ENCODE peak calls at places on chromosomes 16 and 17, in eight cellular contexts. One of them, this sample, is unnamed.

GRCh38 chr17:43908111-43908721 is 880 bp upstream of the MPP2 start:
- DNase-seq in cardiac muscle cell: peak
- DNase-seq in fibroblast of lung: peak
- DNase-seq in pancreas: no peak
- DNase-seq in fibroblast of mammary gland: peak
- DNase-seq in lower lobe of right lung: peak
- DNase-seq in lower leg skin: peak
- DNase-seq in Peyer's patch: peak
- DNase-seq in this sample: peak

GRCh38 chr16:16150117-16150877 is 73.0 kb downstream of the ABCC6 start:
- DNase-seq in fibroblast of lung: peak
- DNase-seq in cardiac muscle cell: peak
- DNase-seq in lower lobe of right lung: no peak
- DNase-seq in Peyer's patch: no peak
- DNase-seq in pancreas: peak
- DNase-seq in lower leg skin: no peak
- DNase-seq in fibroblast of mammary gland: peak
- DNase-seq in this sample: peak

GRCh38 chr17:77882481-77883212 is 75.9 kb upstream of the TNRC6C start:
- DNase-seq in fibroblast of mammary gland: peak
- DNase-seq in lower lobe of right lung: peak
- DNase-seq in fibroblast of lung: peak
- DNase-seq in lower leg skin: no peak
- DNase-seq in cardiac muscle cell: peak
- DNase-seq in pancreas: no peak
- DNase-seq in Peyer's patch: peak
- DNase-seq in this sample: peak

GRCh38 chr16:78183886-78184553 is 84.6 kb downstream of the WWOX start:
- DNase-seq in fibroblast of mammary gland: peak
- DNase-seq in pancreas: no peak
- DNase-seq in lower lobe of right lung: no peak
- DNase-seq in lower leg skin: no peak
- DNase-seq in Peyer's patch: no peak
- DNase-seq in cardiac muscle cell: no peak
- DNase-seq in fibroblast of lung: peak
- DNase-seq in this sample: peak

GRCh38 chr16:63982156-63982555 is 1139.7 kb downstream of the CDH11 start:
- DNase-seq in pancreas: no peak
- DNase-seq in lower lobe of right lung: no peak
- DNase-seq in fibroblast of lung: no peak
- DNase-seq in fibroblast of mammary gland: no peak
- DNase-seq in lower leg skin: no peak
- DNase-seq in cardiac muscle cell: no peak
- DNase-seq in Peyer's patch: no peak
- DNase-seq in this sample: no peak

GRCh38 chr16:52997922-52998321 is 54.8 kb downstream of the CHD9NB start:
- DNase-seq in fibroblast of mammary gland: no peak
- DNase-seq in fibroblast of lung: no peak
- DNase-seq in cardiac muscle cell: no peak
- DNase-seq in lower lobe of right lung: no peak
- DNase-seq in Peyer's patch: no peak
- DNase-seq in pancreas: no peak
- DNase-seq in lower leg skin: no peak
- DNase-seq in this sample: no peak

GRCh38 chr17:59496178-59496577 is 69.2 kb upstream of the DHX40 start:
- DNase-seq in fibroblast of mammary gland: no peak
- DNase-seq in fibroblast of lung: no peak
- DNase-seq in cardiac muscle cell: no peak
- DNase-seq in lower lobe of right lung: no peak
- DNase-seq in lower leg skin: no peak
- DNase-seq in Peyer's patch: no peak
- DNase-seq in pancreas: no peak
- DNase-seq in this sample: no peak

GRCh38 chr16:65663774-65664173 is 541.9 kb upstream of the CDH11 start:
- DNase-seq in cardiac muscle cell: no peak
- DNase-seq in lower lobe of right lung: no peak
- DNase-seq in lower leg skin: no peak
- DNase-seq in fibroblast of lung: no peak
- DNase-seq in pancreas: no peak
- DNase-seq in fibroblast of mammary gland: no peak
- DNase-seq in Peyer's patch: no peak
- DNase-seq in this sample: no peak

GRCh38 chr16:89364603-89365002 is 125.8 kb downstream of the ANKRD11 start:
- DNase-seq in pancreas: peak
- DNase-seq in fibroblast of lung: peak
- DNase-seq in Peyer's patch: no peak
- DNase-seq in fibroblast of mammary gland: peak
- DNase-seq in lower leg skin: no peak
- DNase-seq in lower lobe of right lung: no peak
- DNase-seq in cardiac muscle cell: peak
- DNase-seq in this sample: peak

GRCh38 chr17:8861482-8862181 is 5.8 kb downstream of the PIK3R6 start:
- DNase-seq in lower lobe of right lung: no peak
- DNase-seq in lower leg skin: peak
- DNase-seq in Peyer's patch: peak
- DNase-seq in cardiac muscle cell: no peak
- DNase-seq in fibroblast of mammary gland: no peak
- DNase-seq in pancreas: no peak
- DNase-seq in fibroblast of lung: no peak
- DNase-seq in this sample: no peak

GRCh38 chr17:41547921-41548843 is 20.1 kb upstream of the KRT19 start:
- DNase-seq in lower leg skin: peak
- DNase-seq in fibroblast of lung: peak
- DNase-seq in pancreas: peak
- DNase-seq in fibroblast of mammary gland: peak
- DNase-seq in lower lobe of right lung: peak
- DNase-seq in cardiac muscle cell: peak
- DNase-seq in Peyer's patch: peak
- DNase-seq in this sample: peak

GRCh38 chr16:24838554-24839266 is 7.1 kb upstream of the SLC5A11 start:
- DNase-seq in Peyer's patch: no peak
- DNase-seq in lower leg skin: peak
- DNase-seq in cardiac muscle cell: peak
- DNase-seq in pancreas: no peak
- DNase-seq in lower lobe of right lung: no peak
- DNase-seq in fibroblast of lung: peak
- DNase-seq in fibroblast of mammary gland: peak
- DNase-seq in this sample: peak

GRCh38 chr16:80447263-80447662 is 93.5 kb upstream of the DYNLRB2 start:
- DNase-seq in lower leg skin: no peak
- DNase-seq in Peyer's patch: no peak
- DNase-seq in fibroblast of mammary gland: peak
- DNase-seq in lower lobe of right lung: no peak
- DNase-seq in cardiac muscle cell: no peak
- DNase-seq in fibroblast of lung: no peak
- DNase-seq in pancreas: no peak
- DNase-seq in this sample: no peak

GRCh38 chr16:55508941-55509920 is at the start of gene LPCAT2:
- DNase-seq in lower leg skin: peak
- DNase-seq in fibroblast of lung: peak
- DNase-seq in Peyer's patch: peak
- DNase-seq in fibroblast of mammary gland: peak
- DNase-seq in pancreas: peak
- DNase-seq in cardiac muscle cell: peak
- DNase-seq in lower lobe of right lung: peak
- DNase-seq in this sample: peak

GRCh38 chr17:18966831-18967624 is 15.1 kb downstream of the SLC5A10 start:
- DNase-seq in lower lobe of right lung: no peak
- DNase-seq in lower leg skin: no peak
- DNase-seq in pancreas: no peak
- DNase-seq in fibroblast of mammary gland: peak
- DNase-seq in cardiac muscle cell: peak
- DNase-seq in Peyer's patch: no peak
- DNase-seq in fibroblast of lung: peak
- DNase-seq in this sample: peak

DNA sequence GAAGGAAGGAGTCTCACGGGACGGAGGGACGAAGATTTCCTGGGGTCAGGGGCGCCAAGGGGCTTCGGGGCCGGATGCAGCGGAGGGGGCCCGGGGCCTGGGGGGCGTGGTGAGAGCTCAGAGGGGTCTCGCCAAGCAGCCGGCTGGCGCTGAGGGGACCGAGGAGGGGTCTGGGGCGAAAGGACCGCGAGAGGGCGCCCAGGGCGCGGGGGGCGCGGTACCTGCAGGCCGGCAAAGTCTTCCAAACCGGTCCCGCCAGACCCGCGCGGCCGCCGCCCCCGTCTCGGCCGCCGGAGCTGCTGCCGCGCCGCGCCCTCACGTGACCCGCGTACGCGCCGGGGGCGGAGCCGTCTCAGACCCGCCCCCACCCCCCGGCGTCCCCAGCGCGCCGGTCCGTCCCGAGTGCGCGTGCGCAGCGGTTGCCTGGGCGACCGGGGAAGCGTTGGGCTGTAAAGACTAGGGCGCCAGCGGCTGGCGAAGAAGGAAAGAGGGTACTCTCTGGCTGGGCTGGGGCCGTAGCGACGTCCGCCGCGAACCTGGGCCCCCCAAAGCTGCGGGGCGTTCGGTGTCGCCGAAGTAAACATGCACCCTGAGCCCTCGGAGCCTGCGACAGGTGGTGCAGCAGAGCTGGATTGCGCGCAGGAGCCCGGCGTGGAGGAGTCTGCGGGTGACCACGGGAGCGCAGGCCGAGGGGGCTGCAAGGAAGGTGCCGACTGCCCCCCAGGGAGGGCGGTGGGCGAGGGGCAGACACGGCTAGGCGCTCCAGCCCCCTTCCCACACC is at the start of the genes DNAAF1 and HSDL1:
- DNase-seq in fibroblast of mammary gland: peak
- DNase-seq in cardiac muscle cell: peak
- DNase-seq in Peyer's patch: peak
- DNase-seq in lower lobe of right lung: peak
- DNase-seq in pancreas: peak
- DNase-seq in lower leg skin: peak
- DNase-seq in fibroblast of lung: peak
- DNase-seq in this sample: peak
- TF ChIP-seq CTCF in fibroblast of mammary gland: no peak
- TF ChIP-seq CTCF in cardiac muscle cell: no peak
- TF ChIP-seq CTCF in Peyer's patch: no peak
- TF ChIP-seq CTCF in lower lobe of right lung: peak
- TF ChIP-seq CTCF in pancreas: no peak
- TF ChIP-seq CTCF in lower leg skin: no peak
- TF ChIP-seq CTCF in fibroblast of lung: no peak
- TF ChIP-seq CTCF in this sample: no peak

GRCh38 chr16:568401-569258 is 1.1 kb upstream of the PIGQ start:
- DNase-seq in fibroblast of mammary gland: no peak
- DNase-seq in fibroblast of lung: no peak
- DNase-seq in Peyer's patch: no peak
- DNase-seq in pancreas: no peak
- DNase-seq in lower lobe of right lung: no peak
- DNase-seq in cardiac muscle cell: no peak
- DNase-seq in lower leg skin: no peak
- DNase-seq in this sample: no peak
- H3K4me3 ChIP-seq in fibroblast of mammary gland: peak
- H3K4me3 ChIP-seq in fibroblast of lung: no peak
- H3K4me3 ChIP-seq in Peyer's patch: peak
- H3K4me3 ChIP-seq in pancreas: no peak
- H3K4me3 ChIP-seq in lower lobe of right lung: peak
- H3K4me3 ChIP-seq in cardiac muscle cell: no peak
- H3K4me3 ChIP-seq in lower leg skin: no peak
- H3K4me3 ChIP-seq in this sample: no peak

GRCh38 chr17:63436523-63437110 is 9.5 kb downstream of the CYB561 start:
- DNase-seq in lower lobe of right lung: no peak
- DNase-seq in lower leg skin: no peak
- DNase-seq in fibroblast of lung: peak
- DNase-seq in fibroblast of mammary gland: peak
- DNase-seq in cardiac muscle cell: peak
- DNase-seq in pancreas: peak
- DNase-seq in Peyer's patch: no peak
- DNase-seq in this sample: no peak
- TF ChIP-seq CTCF in lower lobe of right lung: peak
- TF ChIP-seq CTCF in lower leg skin: no peak
- TF ChIP-seq CTCF in fibroblast of lung: peak
- TF ChIP-seq CTCF in fibroblast of mammary gland: peak
- TF ChIP-seq CTCF in cardiac muscle cell: peak
- TF ChIP-seq CTCF in pancreas: no peak
- TF ChIP-seq CTCF in Peyer's patch: peak
- TF ChIP-seq CTCF in this sample: no peak

DNA sequence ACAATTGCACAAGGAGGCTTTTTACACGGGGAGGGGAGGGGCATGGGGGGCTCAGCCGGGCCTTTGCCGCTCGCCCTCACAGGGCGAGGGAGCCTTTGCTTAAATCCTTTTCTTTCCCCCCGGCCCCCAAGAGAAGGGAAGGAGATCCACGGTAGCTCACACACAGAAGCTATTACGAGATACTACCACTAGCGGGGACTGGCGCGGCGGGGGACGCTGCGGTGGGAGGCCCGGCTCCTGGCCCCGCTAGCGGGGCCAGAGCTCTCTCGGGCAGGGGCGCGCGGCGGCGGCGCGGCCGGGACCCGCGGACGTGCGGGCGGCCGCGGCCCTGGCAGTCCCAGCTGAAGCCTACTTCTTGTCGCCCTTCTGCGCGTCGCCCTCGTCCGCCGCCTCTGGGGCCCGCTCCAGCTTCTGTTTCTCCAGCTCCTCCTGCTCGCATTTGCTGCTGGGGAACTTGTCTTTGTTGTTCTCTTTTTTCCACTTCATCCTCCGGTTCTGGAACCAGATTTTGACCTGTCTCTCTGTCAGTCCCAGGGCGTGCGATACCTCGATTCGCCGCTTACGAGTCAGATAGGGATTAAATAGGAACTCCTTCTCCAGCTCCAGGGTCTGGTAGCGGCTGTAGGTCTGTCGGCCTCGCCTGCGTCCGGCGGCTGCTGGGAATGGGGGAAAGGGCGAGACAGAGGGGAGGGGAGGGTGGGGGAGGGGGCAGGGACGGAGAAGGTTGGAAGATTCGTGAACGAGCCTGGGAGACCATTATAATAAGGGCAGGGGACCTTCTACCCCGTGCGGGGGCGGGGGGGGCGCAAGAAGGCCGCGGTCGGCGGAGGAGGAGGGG is 2.0 kb downstream of the HOXB8 start:
- DNase-seq in lower leg skin: peak
- DNase-seq in fibroblast of lung: peak
- DNase-seq in lower lobe of right lung: no peak
- DNase-seq in Peyer's patch: no peak
- DNase-seq in pancreas: peak
- DNase-seq in fibroblast of mammary gland: no peak
- DNase-seq in cardiac muscle cell: no peak
- DNase-seq in this sample: no peak
- H3K4me3 ChIP-seq in lower leg skin: peak
- H3K4me3 ChIP-seq in fibroblast of lung: peak
- H3K4me3 ChIP-seq in lower lobe of right lung: peak
- H3K4me3 ChIP-seq in Peyer's patch: peak
- H3K4me3 ChIP-seq in pancreas: no peak
- H3K4me3 ChIP-seq in fibroblast of mammary gland: peak
- H3K4me3 ChIP-seq in cardiac muscle cell: peak
- H3K4me3 ChIP-seq in this sample: peak